ENCODE peak calls at places on chromosomes 2 and 18, in seven cellular contexts. One of them, this sample, is unnamed.

GRCh38 chr2:9294764-9295163 is 88.2 kb downstream of the ASAP2 start:
- DNase-seq in kidney: no peak
- DNase-seq in RWPE2: no peak
- DNase-seq in OCI-LY7: no peak
- DNase-seq in right atrium auricular region: no peak
- DNase-seq in AG04450: no peak
- DNase-seq in CD8-positive, alpha-beta T cell: no peak
- DNase-seq in this sample: no peak

GRCh38 chr18:63177822-63178525 is 141.6 kb downstream of the BCL2 start:
- DNase-seq in OCI-LY7: no peak
- DNase-seq in kidney: no peak
- DNase-seq in RWPE2: no peak
- DNase-seq in AG04450: no peak
- DNase-seq in right atrium auricular region: no peak
- DNase-seq in CD8-positive, alpha-beta T cell: no peak
- DNase-seq in this sample: no peak

GRCh38 chr2:20524412-20525040 is 77.7 kb downstream of the RHOB start:
- DNase-seq in RWPE2: peak
- DNase-seq in CD8-positive, alpha-beta T cell: no peak
- DNase-seq in AG04450: no peak
- DNase-seq in kidney: peak
- DNase-seq in OCI-LY7: peak
- DNase-seq in right atrium auricular region: no peak
- DNase-seq in this sample: no peak

GRCh38 chr2:85162746-85163301 is 29.6 kb downstream of the TCF7L1 start:
- DNase-seq in OCI-LY7: no peak
- DNase-seq in CD8-positive, alpha-beta T cell: no peak
- DNase-seq in RWPE2: no peak
- DNase-seq in AG04450: peak
- DNase-seq in kidney: no peak
- DNase-seq in right atrium auricular region: no peak
- DNase-seq in this sample: no peak

GRCh38 chr2:221420245-221420644 is 151.9 kb downstream of the EPHA4 start:
- DNase-seq in OCI-LY7: no peak
- DNase-seq in CD8-positive, alpha-beta T cell: no peak
- DNase-seq in kidney: no peak
- DNase-seq in AG04450: no peak
- DNase-seq in right atrium auricular region: no peak
- DNase-seq in RWPE2: no peak
- DNase-seq in this sample: no peak

GRCh38 chr2:102278720-102279390 is 32.5 kb upstream of the IL1RL1 start:
- DNase-seq in RWPE2: no peak
- DNase-seq in OCI-LY7: no peak
- DNase-seq in AG04450: no peak
- DNase-seq in CD8-positive, alpha-beta T cell: no peak
- DNase-seq in kidney: no peak
- DNase-seq in right atrium auricular region: no peak
- DNase-seq in this sample: no peak

GRCh38 chr2:237962432-237963084 is 4.3 kb upstream of the UBE2F start:
- DNase-seq in right atrium auricular region: no peak
- DNase-seq in AG04450: no peak
- DNase-seq in CD8-positive, alpha-beta T cell: no peak
- DNase-seq in kidney: no peak
- DNase-seq in RWPE2: peak
- DNase-seq in OCI-LY7: no peak
- DNase-seq in this sample: peak

GRCh38 chr2:158779621-158780020 is 15.5 kb upstream of the DAPL1 start:
- DNase-seq in right atrium auricular region: no peak
- DNase-seq in CD8-positive, alpha-beta T cell: no peak
- DNase-seq in AG04450: no peak
- DNase-seq in OCI-LY7: no peak
- DNase-seq in kidney: no peak
- DNase-seq in RWPE2: no peak
- DNase-seq in this sample: no peak

GRCh38 chr18:75267643-75268184 is 57.1 kb downstream of the TSHZ1 start:
- DNase-seq in CD8-positive, alpha-beta T cell: no peak
- DNase-seq in AG04450: no peak
- DNase-seq in OCI-LY7: no peak
- DNase-seq in kidney: no peak
- DNase-seq in RWPE2: no peak
- DNase-seq in right atrium auricular region: no peak
- DNase-seq in this sample: no peak

GRCh38 chr2:24588294-24588693 is 97.2 kb downstream of the NCOA1 start:
- DNase-seq in right atrium auricular region: no peak
- DNase-seq in AG04450: no peak
- DNase-seq in OCI-LY7: no peak
- DNase-seq in CD8-positive, alpha-beta T cell: no peak
- DNase-seq in kidney: no peak
- DNase-seq in RWPE2: no peak
- DNase-seq in this sample: no peak

GRCh38 chr2:26067980-26068507 is 34.2 kb downstream of the RAB10 start:
- DNase-seq in AG04450: no peak
- DNase-seq in right atrium auricular region: no peak
- DNase-seq in CD8-positive, alpha-beta T cell: no peak
- DNase-seq in RWPE2: no peak
- DNase-seq in OCI-LY7: peak
- DNase-seq in kidney: no peak
- DNase-seq in this sample: no peak

GRCh38 chr2:56444339-56444738 is 260.5 kb downstream of the CCDC85A start:
- DNase-seq in AG04450: no peak
- DNase-seq in right atrium auricular region: no peak
- DNase-seq in CD8-positive, alpha-beta T cell: no peak
- DNase-seq in kidney: peak
- DNase-seq in RWPE2: no peak
- DNase-seq in OCI-LY7: no peak
- DNase-seq in this sample: peak

GRCh38 chr2:151258121-151258520 is 3.5 kb downstream of the RBM43 start:
- DNase-seq in OCI-LY7: no peak
- DNase-seq in kidney: no peak
- DNase-seq in AG04450: peak
- DNase-seq in right atrium auricular region: no peak
- DNase-seq in RWPE2: no peak
- DNase-seq in CD8-positive, alpha-beta T cell: no peak
- DNase-seq in this sample: peak

GRCh38 chr2:25089605-25090424 is 47.9 kb downstream of the EFR3B start:
- DNase-seq in CD8-positive, alpha-beta T cell: no peak
- DNase-seq in right atrium auricular region: no peak
- DNase-seq in kidney: no peak
- DNase-seq in OCI-LY7: no peak
- DNase-seq in AG04450: no peak
- DNase-seq in RWPE2: no peak
- DNase-seq in this sample: no peak

GRCh38 chr2:221461911-221462310 is 110.2 kb downstream of the EPHA4 start:
- DNase-seq in RWPE2: no peak
- DNase-seq in AG04450: no peak
- DNase-seq in OCI-LY7: no peak
- DNase-seq in CD8-positive, alpha-beta T cell: no peak
- DNase-seq in kidney: no peak
- DNase-seq in right atrium auricular region: no peak
- DNase-seq in this sample: peak

GRCh38 chr18:77077401-77077800 is 55.2 kb downstream of the MBP start:
- DNase-seq in AG04450: no peak
- DNase-seq in OCI-LY7: no peak
- DNase-seq in kidney: no peak
- DNase-seq in RWPE2: no peak
- DNase-seq in right atrium auricular region: no peak
- DNase-seq in CD8-positive, alpha-beta T cell: no peak
- DNase-seq in this sample: no peak

GRCh38 chr2:10260130-10260529 is 42.6 kb upstream of the HPCAL1 start:
- DNase-seq in OCI-LY7: no peak
- DNase-seq in AG04450: no peak
- DNase-seq in RWPE2: peak
- DNase-seq in kidney: peak
- DNase-seq in CD8-positive, alpha-beta T cell: no peak
- DNase-seq in right atrium auricular region: no peak
- DNase-seq in this sample: no peak

GRCh38 chr2:174963437-174964400 is 41.5 kb downstream of the CHN1 start:
- DNase-seq in CD8-positive, alpha-beta T cell: no peak
- DNase-seq in right atrium auricular region: no peak
- DNase-seq in RWPE2: no peak
- DNase-seq in kidney: no peak
- DNase-seq in OCI-LY7: peak
- DNase-seq in AG04450: no peak
- DNase-seq in this sample: no peak
- H3K27ac ChIP-seq in CD8-positive, alpha-beta T cell: no peak
- H3K27ac ChIP-seq in right atrium auricular region: no peak
- H3K27ac ChIP-seq in RWPE2: no peak
- H3K27ac ChIP-seq in kidney: no peak
- H3K27ac ChIP-seq in OCI-LY7: no peak
- H3K27ac ChIP-seq in AG04450: no peak
- H3K27ac ChIP-seq in this sample: no peak

GRCh38 chr18:36354989-36355388 is 57.5 kb downstream of the FHOD3 start:
- DNase-seq in AG04450: no peak
- DNase-seq in CD8-positive, alpha-beta T cell: no peak
- DNase-seq in RWPE2: no peak
- DNase-seq in OCI-LY7: no peak
- DNase-seq in kidney: no peak
- DNase-seq in right atrium auricular region: no peak
- DNase-seq in this sample: peak
- TF ChIP-seq CTCF in AG04450: no peak
- TF ChIP-seq CTCF in CD8-positive, alpha-beta T cell: no peak
- TF ChIP-seq CTCF in RWPE2: no peak
- TF ChIP-seq CTCF in OCI-LY7: no peak
- TF ChIP-seq CTCF in kidney: no peak
- TF ChIP-seq CTCF in right atrium auricular region: no peak
- TF ChIP-seq CTCF in this sample: no peak

DNA sequence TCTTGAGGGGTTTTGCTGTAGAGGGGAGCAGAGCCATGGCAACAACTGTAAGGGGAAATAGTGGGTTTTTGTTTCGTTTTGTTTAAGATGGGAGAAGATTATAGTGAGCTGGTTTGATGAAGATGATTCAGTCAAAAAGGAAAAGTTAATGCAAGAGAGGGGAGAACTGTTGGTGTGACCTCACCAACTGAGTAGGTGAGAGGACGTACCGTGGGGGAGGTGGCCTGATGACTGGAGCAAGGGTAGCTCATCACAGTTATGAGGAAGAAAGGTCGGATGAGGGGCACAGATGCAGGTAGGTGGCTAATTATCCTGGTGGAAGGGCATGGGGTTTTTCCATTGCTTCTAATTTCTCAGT is 10.7 kb downstream of the ITGA6 start:
- DNase-seq in AG04450: no peak
- DNase-seq in kidney: no peak
- DNase-seq in right atrium auricular region: no peak
- DNase-seq in RWPE2: no peak
- DNase-seq in CD8-positive, alpha-beta T cell: no peak
- DNase-seq in OCI-LY7: no peak
- DNase-seq in this sample: no peak
- H3K27ac ChIP-seq in AG04450: no peak
- H3K27ac ChIP-seq in kidney: peak
- H3K27ac ChIP-seq in right atrium auricular region: no peak
- H3K27ac ChIP-seq in RWPE2: peak
- H3K27ac ChIP-seq in CD8-positive, alpha-beta T cell: peak
- H3K27ac ChIP-seq in OCI-LY7: no peak
- H3K27ac ChIP-seq in this sample: peak

GRCh38 chr2:166436976-166437375 is 57.1 kb downstream of the SCN7A start:
- DNase-seq in OCI-LY7: no peak
- DNase-seq in kidney: peak
- DNase-seq in RWPE2: no peak
- DNase-seq in AG04450: no peak
- DNase-seq in CD8-positive, alpha-beta T cell: no peak
- DNase-seq in right atrium auricular region: no peak
- DNase-seq in this sample: no peak
- TF ChIP-seq CTCF in OCI-LY7: no peak
- TF ChIP-seq CTCF in kidney: no peak
- TF ChIP-seq CTCF in RWPE2: no peak
- TF ChIP-seq CTCF in AG04450: no peak
- TF ChIP-seq CTCF in CD8-positive, alpha-beta T cell: no peak
- TF ChIP-seq CTCF in right atrium auricular region: no peak
- TF ChIP-seq CTCF in this sample: no peak

This sample was measured in foreskin keratinocyte.